ENCODE peak calls at places on chromosomes 13 and 19, in four cellular contexts. One of them, this sample, is unnamed.

GRCh38 chr19:17202249-17202648 is 12.9 kb upstream of the USE1 start:
- DNase-seq in BE2C: no peak
- DNase-seq in cardiac fibroblast: no peak
- DNase-seq in HFF-Myc: no peak
- DNase-seq in this sample: peak

GRCh38 chr19:47176627-47177090 is 46.0 kb downstream of the SAE1 start:
- DNase-seq in BE2C: no peak
- DNase-seq in cardiac fibroblast: peak
- DNase-seq in HFF-Myc: peak
- DNase-seq in this sample: no peak

GRCh38 chr19:18906605-18907519 is 10.9 kb upstream of the CERS1 start:
- DNase-seq in BE2C: peak
- DNase-seq in cardiac fibroblast: no peak
- DNase-seq in HFF-Myc: no peak
- DNase-seq in this sample: peak

GRCh38 chr13:40155176-40155575 is 499.7 kb downstream of the COG6 start:
- DNase-seq in BE2C: no peak
- DNase-seq in cardiac fibroblast: no peak
- DNase-seq in HFF-Myc: no peak
- DNase-seq in this sample: no peak

GRCh38 chr13:108895220-108895704 is 265.9 kb downstream of the MYO16 start:
- DNase-seq in BE2C: no peak
- DNase-seq in cardiac fibroblast: peak
- DNase-seq in HFF-Myc: no peak
- DNase-seq in this sample: no peak

GRCh38 chr19:11227201-11227886 is 12.1 kb upstream of the ANGPTL8 start:
- DNase-seq in BE2C: peak
- DNase-seq in cardiac fibroblast: no peak
- DNase-seq in HFF-Myc: no peak
- DNase-seq in this sample: no peak

GRCh38 chr19:46369817-46370216 is 22.9 kb downstream of the PPP5C start:
- DNase-seq in BE2C: no peak
- DNase-seq in cardiac fibroblast: no peak
- DNase-seq in HFF-Myc: no peak
- DNase-seq in this sample: no peak

GRCh38 chr13:110006304-110006703 is 219.9 kb upstream of the IRS2 start:
- DNase-seq in BE2C: no peak
- DNase-seq in cardiac fibroblast: peak
- DNase-seq in HFF-Myc: no peak
- DNase-seq in this sample: no peak

DNA sequence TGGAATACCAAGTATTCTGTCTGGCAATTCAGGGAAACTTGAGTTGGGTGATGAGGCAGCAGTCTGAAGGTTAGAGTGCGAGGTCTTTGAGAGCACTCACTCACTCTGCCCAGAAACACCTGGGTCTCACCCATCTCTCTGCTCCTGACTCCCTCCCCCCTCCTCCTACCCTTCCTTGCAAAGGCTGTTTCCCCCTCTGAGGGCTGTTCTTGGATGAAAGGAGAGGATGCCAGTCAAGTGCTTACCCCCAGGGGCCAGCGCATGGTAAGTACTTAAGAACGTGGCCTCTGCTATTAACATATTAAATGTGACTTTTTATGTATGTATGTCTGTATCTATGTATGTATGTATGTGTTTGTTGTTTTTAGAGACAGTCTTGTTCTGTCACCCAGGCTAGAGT is 22.5 kb downstream of the SIPA1L3 start:
- DNase-seq in BE2C: no peak
- DNase-seq in cardiac fibroblast: no peak
- DNase-seq in HFF-Myc: no peak
- DNase-seq in this sample: no peak
- TF ChIP-seq CTCF in BE2C: no peak
- TF ChIP-seq CTCF in cardiac fibroblast: no peak
- TF ChIP-seq CTCF in HFF-Myc: no peak
- TF ChIP-seq CTCF in this sample: peak

GRCh38 chr19:35030257-35031071 is at the start of gene SCN1B:
- DNase-seq in BE2C: peak
- DNase-seq in cardiac fibroblast: peak
- DNase-seq in HFF-Myc: no peak
- DNase-seq in this sample: peak
- TF ChIP-seq CTCF in BE2C: no peak
- TF ChIP-seq CTCF in cardiac fibroblast: no peak
- TF ChIP-seq CTCF in HFF-Myc: no peak
- TF ChIP-seq CTCF in this sample: no peak

DNA sequence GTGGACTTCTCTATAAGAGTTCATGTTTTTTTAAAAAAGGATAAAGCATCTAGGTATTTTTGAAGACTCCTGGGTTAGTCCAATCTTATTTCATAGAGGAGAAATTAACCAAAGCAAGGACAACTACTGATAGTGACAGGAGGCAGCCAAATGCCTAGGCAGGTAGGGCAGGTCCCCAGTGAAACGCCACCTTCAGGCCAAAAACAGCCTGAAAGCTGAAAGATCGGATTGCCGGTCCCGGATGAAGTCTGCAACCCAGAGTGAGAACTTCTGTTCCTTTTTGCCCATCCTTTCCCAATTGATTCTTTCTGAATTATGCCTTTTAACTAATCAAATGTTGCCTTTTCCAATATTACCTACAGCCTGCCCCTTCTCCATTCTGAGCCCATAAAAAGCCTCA is 6.1 kb upstream of the GGACT start:
- DNase-seq in BE2C: no peak
- DNase-seq in cardiac fibroblast: no peak
- DNase-seq in HFF-Myc: no peak
- DNase-seq in this sample: no peak
- TF ChIP-seq CTCF in BE2C: peak
- TF ChIP-seq CTCF in cardiac fibroblast: peak
- TF ChIP-seq CTCF in HFF-Myc: peak
- TF ChIP-seq CTCF in this sample: no peak

GRCh38 chr13:88000787-88001186 is 329.6 kb downstream of the SLITRK5 start:
- DNase-seq in BE2C: no peak
- DNase-seq in cardiac fibroblast: no peak
- DNase-seq in HFF-Myc: no peak
- DNase-seq in this sample: no peak

GRCh38 chr13:87999141-87999765 is 328.1 kb downstream of the SLITRK5 start:
- DNase-seq in BE2C: no peak
- DNase-seq in cardiac fibroblast: peak
- DNase-seq in HFF-Myc: no peak
- DNase-seq in this sample: no peak

GRCh38 chr13:88000239-88000638 is 329.1 kb downstream of the SLITRK5 start:
- DNase-seq in BE2C: no peak
- DNase-seq in cardiac fibroblast: no peak
- DNase-seq in HFF-Myc: no peak
- DNase-seq in this sample: no peak

GRCh38 chr13:87999791-88000190 is 328.6 kb downstream of the SLITRK5 start:
- DNase-seq in BE2C: no peak
- DNase-seq in cardiac fibroblast: no peak
- DNase-seq in HFF-Myc: no peak
- DNase-seq in this sample: no peak

GRCh38 chr13:88005188-88005587 is 334.0 kb downstream of the SLITRK5 start:
- DNase-seq in BE2C: no peak
- DNase-seq in cardiac fibroblast: no peak
- DNase-seq in HFF-Myc: no peak
- DNase-seq in this sample: no peak
- TF ChIP-seq CTCF in BE2C: peak
- TF ChIP-seq CTCF in cardiac fibroblast: no peak
- TF ChIP-seq CTCF in HFF-Myc: no peak
- TF ChIP-seq CTCF in this sample: no peak

GRCh38 chr13:113245858-113246791 is 36.7 kb downstream of the CUL4A start:
- DNase-seq in BE2C: no peak
- DNase-seq in cardiac fibroblast: peak
- DNase-seq in HFF-Myc: no peak
- DNase-seq in this sample: no peak
- TF ChIP-seq CTCF in BE2C: peak
- TF ChIP-seq CTCF in cardiac fibroblast: peak
- TF ChIP-seq CTCF in HFF-Myc: peak
- TF ChIP-seq CTCF in this sample: peak

DNA sequence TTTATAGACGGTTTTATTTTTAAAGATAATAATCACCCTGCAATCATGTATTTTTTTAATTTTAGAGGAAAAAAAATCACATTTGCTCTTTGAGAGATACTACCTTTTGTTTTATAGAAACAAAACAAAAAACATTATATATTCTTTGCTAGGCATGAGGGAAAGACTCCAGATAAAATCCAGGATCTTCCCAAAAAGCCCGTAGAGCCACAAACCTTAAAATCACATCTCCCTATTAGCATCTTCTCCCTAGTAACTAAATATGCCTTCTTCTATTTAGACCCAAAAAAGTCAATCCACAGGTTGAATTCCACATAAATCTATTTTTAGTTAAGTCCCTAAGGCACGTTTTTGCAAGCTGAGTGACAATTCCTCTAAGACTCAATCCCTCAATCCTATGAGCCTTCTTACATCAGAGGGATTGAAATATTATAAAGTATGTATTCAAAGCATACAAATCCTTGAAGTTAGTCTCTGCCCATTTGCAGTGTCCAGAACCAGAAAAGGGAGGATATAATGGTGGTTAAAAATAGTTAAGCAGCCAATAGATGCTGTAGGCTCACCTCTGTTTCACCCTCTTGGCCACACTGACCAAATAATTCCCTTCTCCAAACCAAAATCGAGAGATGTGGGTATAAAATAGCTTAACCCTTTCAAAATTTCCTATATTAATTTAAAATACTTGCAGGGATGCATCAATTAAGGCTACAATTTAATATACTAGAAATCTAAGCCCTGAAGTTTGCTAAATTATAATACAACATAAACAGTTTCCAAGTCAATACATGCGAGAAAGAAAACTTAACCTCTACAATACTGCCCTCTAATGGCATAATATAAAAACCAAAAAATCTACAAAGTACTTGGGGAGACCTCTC is 64.0 kb downstream of the SERP2 start:
- DNase-seq in BE2C: no peak
- DNase-seq in cardiac fibroblast: peak
- DNase-seq in HFF-Myc: no peak
- DNase-seq in this sample: no peak
- TF ChIP-seq CTCF in BE2C: peak
- TF ChIP-seq CTCF in cardiac fibroblast: no peak
- TF ChIP-seq CTCF in HFF-Myc: no peak
- TF ChIP-seq CTCF in this sample: peak

DNA sequence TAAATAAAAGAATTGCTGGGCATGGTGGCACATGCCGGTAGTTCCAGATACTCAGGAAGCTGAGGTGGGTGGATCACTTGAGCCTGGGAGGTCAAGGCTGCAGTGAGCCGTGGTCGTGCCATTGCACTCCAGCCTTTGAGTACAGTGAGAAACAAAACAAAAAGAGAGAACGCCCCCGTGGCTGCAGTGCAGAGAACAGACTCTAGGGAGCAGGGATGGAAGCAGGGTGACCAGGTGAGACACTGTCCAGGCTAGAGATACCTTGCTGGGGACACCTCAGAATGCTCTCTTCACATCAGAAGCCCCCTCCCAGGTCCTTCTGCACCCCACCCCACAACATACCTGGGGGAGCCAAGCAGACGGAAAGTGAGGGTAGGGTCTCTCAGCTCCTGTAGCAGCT is 24.8 kb downstream of the MAP4K1 start:
- DNase-seq in BE2C: no peak
- DNase-seq in cardiac fibroblast: no peak
- DNase-seq in HFF-Myc: no peak
- DNase-seq in this sample: no peak
- TF ChIP-seq CTCF in BE2C: no peak
- TF ChIP-seq CTCF in cardiac fibroblast: no peak
- TF ChIP-seq CTCF in HFF-Myc: no peak
- TF ChIP-seq CTCF in this sample: no peak

DNA sequence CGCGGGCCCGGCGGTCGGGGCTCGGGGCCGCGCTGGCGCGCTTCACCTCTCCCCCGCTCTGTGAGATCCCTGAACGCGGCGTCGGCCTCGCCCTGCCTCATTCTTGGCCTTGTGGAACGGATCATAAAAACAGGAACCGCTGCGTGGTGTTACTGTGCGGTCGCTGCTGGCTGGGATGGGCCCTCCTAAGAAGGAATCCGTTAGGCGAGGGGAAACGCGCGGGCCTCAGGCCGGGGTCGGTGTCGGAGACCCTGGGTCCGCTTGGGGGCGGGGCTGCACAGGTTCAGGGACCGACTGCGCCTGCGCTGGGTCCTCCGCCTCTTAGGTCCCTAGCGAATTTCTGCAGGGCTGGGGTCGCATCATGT is 381 bp downstream of the CKAP2 start:
- DNase-seq in BE2C: peak
- DNase-seq in cardiac fibroblast: peak
- DNase-seq in HFF-Myc: no peak
- DNase-seq in this sample: peak
- TF ChIP-seq CTCF in BE2C: no peak
- TF ChIP-seq CTCF in cardiac fibroblast: no peak
- TF ChIP-seq CTCF in HFF-Myc: no peak
- TF ChIP-seq CTCF in this sample: no peak

GRCh38 chr13:79384022-79384610 is 21.9 kb downstream of the RBM26 start:
- DNase-seq in BE2C: no peak
- DNase-seq in cardiac fibroblast: no peak
- DNase-seq in HFF-Myc: no peak
- DNase-seq in this sample: no peak
- TF ChIP-seq CTCF in BE2C: no peak
- TF ChIP-seq CTCF in cardiac fibroblast: no peak
- TF ChIP-seq CTCF in HFF-Myc: no peak
- TF ChIP-seq CTCF in this sample: no peak

This sample was measured in osteocyte.